ENCODE peak calls at places on chromosomes 5 and 9, in eight cellular contexts. One of them, this sample, is unnamed.

GRCh38 chr5:36820900-36821299 is 55.7 kb upstream of the NIPBL start:
- DNase-seq in endodermal cell: no peak
- DNase-seq in glutamatergic neuron: no peak
- DNase-seq in astrocyte of the cerebellum: no peak
- DNase-seq in lower leg skin: no peak
- DNase-seq in kidney: no peak
- DNase-seq in astrocyte of the spinal cord: no peak
- DNase-seq in HFFc6: no peak
- DNase-seq in this sample: no peak

GRCh38 chr9:134962065-134962997 is 44.6 kb upstream of the FCN1 start:
- DNase-seq in endodermal cell: peak
- DNase-seq in HFFc6: no peak
- DNase-seq in kidney: no peak
- DNase-seq in astrocyte of the cerebellum: no peak
- DNase-seq in lower leg skin: no peak
- DNase-seq in astrocyte of the spinal cord: no peak
- DNase-seq in glutamatergic neuron: no peak
- DNase-seq in this sample: peak

GRCh38 chr5:141846031-141846430 is 32.2 kb downstream of the PCDH1 start:
- DNase-seq in glutamatergic neuron: peak
- DNase-seq in lower leg skin: no peak
- DNase-seq in kidney: peak
- DNase-seq in astrocyte of the cerebellum: no peak
- DNase-seq in astrocyte of the spinal cord: peak
- DNase-seq in endodermal cell: peak
- DNase-seq in HFFc6: peak
- DNase-seq in this sample: no peak

GRCh38 chr9:134629586-134630392 is 11.8 kb upstream of the COL5A1 start:
- DNase-seq in kidney: peak
- DNase-seq in lower leg skin: no peak
- DNase-seq in astrocyte of the cerebellum: no peak
- DNase-seq in glutamatergic neuron: peak
- DNase-seq in HFFc6: no peak
- DNase-seq in endodermal cell: peak
- DNase-seq in astrocyte of the spinal cord: no peak
- DNase-seq in this sample: peak

GRCh38 chr9:116566677-116567488 is 120.2 kb upstream of the TRIM32 start:
- DNase-seq in endodermal cell: no peak
- DNase-seq in glutamatergic neuron: no peak
- DNase-seq in HFFc6: no peak
- DNase-seq in lower leg skin: no peak
- DNase-seq in kidney: no peak
- DNase-seq in astrocyte of the spinal cord: peak
- DNase-seq in astrocyte of the cerebellum: no peak
- DNase-seq in this sample: no peak

GRCh38 chr5:151005187-151005974 is 15.0 kb upstream of the GPX3 start:
- DNase-seq in kidney: no peak
- DNase-seq in glutamatergic neuron: no peak
- DNase-seq in endodermal cell: peak
- DNase-seq in HFFc6: no peak
- DNase-seq in astrocyte of the cerebellum: no peak
- DNase-seq in lower leg skin: peak
- DNase-seq in astrocyte of the spinal cord: no peak
- DNase-seq in this sample: no peak

GRCh38 chr9:124780060-124780756 is 3.3 kb downstream of the OLFML2A start:
- DNase-seq in endodermal cell: peak
- DNase-seq in astrocyte of the spinal cord: no peak
- DNase-seq in kidney: peak
- DNase-seq in astrocyte of the cerebellum: no peak
- DNase-seq in HFFc6: no peak
- DNase-seq in lower leg skin: peak
- DNase-seq in glutamatergic neuron: no peak
- DNase-seq in this sample: peak

GRCh38 chr9:114002986-114003740 is 74.9 kb downstream of the AMBP start:
- DNase-seq in endodermal cell: peak
- DNase-seq in kidney: peak
- DNase-seq in astrocyte of the spinal cord: peak
- DNase-seq in astrocyte of the cerebellum: no peak
- DNase-seq in glutamatergic neuron: no peak
- DNase-seq in HFFc6: no peak
- DNase-seq in lower leg skin: peak
- DNase-seq in this sample: no peak

GRCh38 chr5:120464627-120465280 is 654 bp downstream of the PRR16 start:
- DNase-seq in glutamatergic neuron: peak
- DNase-seq in HFFc6: peak
- DNase-seq in endodermal cell: peak
- DNase-seq in astrocyte of the cerebellum: no peak
- DNase-seq in lower leg skin: peak
- DNase-seq in kidney: peak
- DNase-seq in astrocyte of the spinal cord: peak
- DNase-seq in this sample: no peak

GRCh38 chr9:79686381-79687130 is 114.8 kb downstream of the TLE4 start:
- DNase-seq in HFFc6: peak
- DNase-seq in astrocyte of the cerebellum: peak
- DNase-seq in kidney: no peak
- DNase-seq in lower leg skin: peak
- DNase-seq in endodermal cell: no peak
- DNase-seq in astrocyte of the spinal cord: peak
- DNase-seq in glutamatergic neuron: no peak
- DNase-seq in this sample: no peak

GRCh38 chr5:9324348-9325056 is 221.4 kb downstream of the SEMA5A start:
- DNase-seq in astrocyte of the spinal cord: no peak
- DNase-seq in glutamatergic neuron: no peak
- DNase-seq in lower leg skin: no peak
- DNase-seq in kidney: no peak
- DNase-seq in HFFc6: no peak
- DNase-seq in endodermal cell: no peak
- DNase-seq in astrocyte of the cerebellum: peak
- DNase-seq in this sample: no peak

GRCh38 chr9:684950-685340 is 156.6 kb upstream of the DMRT1 start:
- DNase-seq in glutamatergic neuron: no peak
- DNase-seq in HFFc6: peak
- DNase-seq in astrocyte of the spinal cord: peak
- DNase-seq in kidney: no peak
- DNase-seq in lower leg skin: no peak
- DNase-seq in endodermal cell: no peak
- DNase-seq in astrocyte of the cerebellum: no peak
- DNase-seq in this sample: no peak

GRCh38 chr5:60382761-60383160 is 317.2 kb downstream of the DEPDC1B start:
- DNase-seq in astrocyte of the spinal cord: peak
- DNase-seq in endodermal cell: no peak
- DNase-seq in HFFc6: peak
- DNase-seq in glutamatergic neuron: no peak
- DNase-seq in kidney: no peak
- DNase-seq in lower leg skin: no peak
- DNase-seq in astrocyte of the cerebellum: peak
- DNase-seq in this sample: no peak
- TF ChIP-seq CTCF in astrocyte of the spinal cord: peak
- TF ChIP-seq CTCF in endodermal cell: peak
- TF ChIP-seq CTCF in HFFc6: peak
- TF ChIP-seq CTCF in glutamatergic neuron: no peak
- TF ChIP-seq CTCF in kidney: peak
- TF ChIP-seq CTCF in lower leg skin: no peak
- TF ChIP-seq CTCF in astrocyte of the cerebellum: peak
- TF ChIP-seq CTCF in this sample: peak

GRCh38 chr9:99823392-99824377 is 2.0 kb downstream of the NR4A3 start:
- DNase-seq in endodermal cell: peak
- DNase-seq in HFFc6: peak
- DNase-seq in astrocyte of the spinal cord: peak
- DNase-seq in glutamatergic neuron: peak
- DNase-seq in astrocyte of the cerebellum: no peak
- DNase-seq in lower leg skin: peak
- DNase-seq in kidney: peak
- DNase-seq in this sample: peak

GRCh38 chr9:99826579-99826978 is 4.9 kb downstream of the NR4A3 start:
- DNase-seq in glutamatergic neuron: no peak
- DNase-seq in endodermal cell: no peak
- DNase-seq in kidney: no peak
- DNase-seq in lower leg skin: no peak
- DNase-seq in astrocyte of the cerebellum: no peak
- DNase-seq in astrocyte of the spinal cord: no peak
- DNase-seq in HFFc6: no peak
- DNase-seq in this sample: no peak

GRCh38 chr9:99822596-99823391 is 1.1 kb downstream of the NR4A3 start:
- DNase-seq in endodermal cell: peak
- DNase-seq in kidney: peak
- DNase-seq in astrocyte of the spinal cord: peak
- DNase-seq in lower leg skin: peak
- DNase-seq in glutamatergic neuron: peak
- DNase-seq in astrocyte of the cerebellum: no peak
- DNase-seq in HFFc6: peak
- DNase-seq in this sample: peak

GRCh38 chr9:99825158-99826046 is 3.7 kb downstream of the NR4A3 start:
- DNase-seq in HFFc6: no peak
- DNase-seq in astrocyte of the spinal cord: no peak
- DNase-seq in lower leg skin: no peak
- DNase-seq in kidney: no peak
- DNase-seq in glutamatergic neuron: peak
- DNase-seq in endodermal cell: peak
- DNase-seq in astrocyte of the cerebellum: no peak
- DNase-seq in this sample: no peak

DNA sequence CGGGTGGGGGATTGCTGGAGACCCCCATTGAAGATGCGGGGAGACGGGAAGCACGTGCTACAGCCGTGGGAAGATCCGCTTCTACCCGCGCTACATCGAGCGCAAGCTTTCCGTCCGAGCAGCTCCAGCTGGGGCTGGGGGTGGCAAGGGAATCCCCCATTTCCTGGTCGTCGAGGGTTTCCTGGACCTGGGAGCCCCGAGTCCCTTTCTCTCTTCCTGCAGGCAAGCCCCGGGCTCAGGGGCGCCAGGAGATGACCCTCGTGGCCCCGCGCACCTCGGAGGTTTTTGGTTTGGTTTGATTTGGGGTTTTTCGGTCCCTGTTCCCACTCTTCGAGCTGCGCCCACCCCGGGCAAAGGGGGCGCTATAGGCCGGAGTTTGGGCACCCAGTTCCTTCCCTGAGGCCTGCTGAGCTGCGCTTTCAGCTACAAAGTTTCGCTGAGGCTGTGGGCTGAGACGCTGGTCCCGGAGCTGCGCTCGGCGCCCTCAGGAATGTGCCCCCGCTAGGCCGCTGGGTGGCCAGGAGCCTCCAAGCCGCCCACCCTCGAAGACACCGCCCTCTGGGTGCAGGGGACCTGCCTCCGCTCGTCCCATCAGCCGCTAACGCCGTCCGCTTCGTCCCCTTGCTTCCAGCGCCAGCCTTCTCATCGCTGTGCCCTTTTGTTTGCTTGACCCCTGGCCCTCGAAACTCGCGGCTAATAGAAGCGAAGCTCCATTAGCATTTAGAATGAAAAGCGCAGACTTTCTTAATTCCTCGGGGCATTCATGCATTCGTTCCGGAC is 2.9 kb downstream of the NR4A3 start:
- DNase-seq in endodermal cell: peak
- DNase-seq in astrocyte of the cerebellum: no peak
- DNase-seq in astrocyte of the spinal cord: peak
- DNase-seq in HFFc6: peak
- DNase-seq in glutamatergic neuron: peak
- DNase-seq in kidney: peak
- DNase-seq in lower leg skin: no peak
- DNase-seq in this sample: peak
- TF ChIP-seq CTCF in endodermal cell: peak
- TF ChIP-seq CTCF in astrocyte of the cerebellum: peak
- TF ChIP-seq CTCF in astrocyte of the spinal cord: peak
- TF ChIP-seq CTCF in HFFc6: peak
- TF ChIP-seq CTCF in glutamatergic neuron: peak
- TF ChIP-seq CTCF in kidney: no peak
- TF ChIP-seq CTCF in lower leg skin: no peak
- TF ChIP-seq CTCF in this sample: peak

GRCh38 chr9:133342083-133342406 is 5.9 kb downstream of the MED22 start:
- DNase-seq in kidney: peak
- DNase-seq in endodermal cell: peak
- DNase-seq in astrocyte of the spinal cord: no peak
- DNase-seq in glutamatergic neuron: peak
- DNase-seq in astrocyte of the cerebellum: no peak
- DNase-seq in lower leg skin: no peak
- DNase-seq in HFFc6: no peak
- DNase-seq in this sample: no peak
- TF ChIP-seq CTCF in kidney: no peak
- TF ChIP-seq CTCF in endodermal cell: peak
- TF ChIP-seq CTCF in astrocyte of the spinal cord: peak
- TF ChIP-seq CTCF in glutamatergic neuron: peak
- TF ChIP-seq CTCF in astrocyte of the cerebellum: peak
- TF ChIP-seq CTCF in lower leg skin: no peak
- TF ChIP-seq CTCF in HFFc6: no peak
- TF ChIP-seq CTCF in this sample: peak

DNA sequence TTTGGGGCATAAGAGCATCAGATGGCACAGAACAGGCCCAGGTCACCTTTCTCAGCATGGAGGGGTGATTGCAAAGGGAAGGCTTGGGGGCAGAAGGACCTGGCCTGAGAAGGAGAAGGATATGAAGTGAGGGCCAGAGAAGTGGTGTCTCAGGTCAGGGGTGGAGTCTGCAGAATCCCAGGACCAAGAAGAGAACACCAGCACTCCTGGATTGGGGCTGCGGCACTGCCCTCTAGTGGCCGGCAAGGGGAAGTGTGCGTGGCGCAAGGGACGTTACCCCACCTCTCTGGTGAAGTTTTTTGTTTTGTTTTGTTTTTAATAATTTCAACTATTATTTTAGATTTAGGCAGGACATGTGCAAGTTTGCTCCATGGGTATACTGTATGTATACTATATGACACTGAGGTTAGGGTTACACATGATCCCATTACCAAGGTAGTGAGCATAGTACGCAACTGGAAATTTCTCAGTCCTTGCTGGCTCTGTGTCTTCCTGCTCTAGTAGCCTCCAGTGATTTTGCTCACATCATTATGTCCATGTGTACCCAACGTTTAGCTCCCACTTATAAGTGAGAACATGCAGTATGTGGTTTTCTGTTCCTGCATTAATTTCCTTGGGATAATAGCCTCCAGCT is 1548.6 kb downstream of the EFNA5 start:
- DNase-seq in astrocyte of the cerebellum: no peak
- DNase-seq in astrocyte of the spinal cord: no peak
- DNase-seq in HFFc6: no peak
- DNase-seq in endodermal cell: peak
- DNase-seq in lower leg skin: no peak
- DNase-seq in kidney: no peak
- DNase-seq in glutamatergic neuron: peak
- DNase-seq in this sample: no peak
- TF ChIP-seq CTCF in astrocyte of the cerebellum: peak
- TF ChIP-seq CTCF in astrocyte of the spinal cord: peak
- TF ChIP-seq CTCF in HFFc6: peak
- TF ChIP-seq CTCF in endodermal cell: peak
- TF ChIP-seq CTCF in lower leg skin: no peak
- TF ChIP-seq CTCF in kidney: peak
- TF ChIP-seq CTCF in glutamatergic neuron: peak
- TF ChIP-seq CTCF in this sample: peak

GRCh38 chr5:177509991-177510566 is 453 bp upstream of the DOK3 start:
- DNase-seq in astrocyte of the cerebellum: no peak
- DNase-seq in lower leg skin: no peak
- DNase-seq in kidney: no peak
- DNase-seq in astrocyte of the spinal cord: no peak
- DNase-seq in glutamatergic neuron: no peak
- DNase-seq in HFFc6: no peak
- DNase-seq in endodermal cell: no peak
- DNase-seq in this sample: no peak
- TF ChIP-seq CTCF in astrocyte of the cerebellum: no peak
- TF ChIP-seq CTCF in lower leg skin: no peak
- TF ChIP-seq CTCF in kidney: no peak
- TF ChIP-seq CTCF in astrocyte of the spinal cord: no peak
- TF ChIP-seq CTCF in glutamatergic neuron: no peak
- TF ChIP-seq CTCF in HFFc6: no peak
- TF ChIP-seq CTCF in endodermal cell: no peak
- TF ChIP-seq CTCF in this sample: no peak

GRCh38 chr5:168020522-168021294 is 270.7 kb upstream of the WWC1 start:
- DNase-seq in astrocyte of the cerebellum: no peak
- DNase-seq in kidney: no peak
- DNase-seq in endodermal cell: no peak
- DNase-seq in astrocyte of the spinal cord: peak
- DNase-seq in lower leg skin: no peak
- DNase-seq in glutamatergic neuron: no peak
- DNase-seq in HFFc6: peak
- DNase-seq in this sample: no peak
- TF ChIP-seq CTCF in astrocyte of the cerebellum: peak
- TF ChIP-seq CTCF in kidney: peak
- TF ChIP-seq CTCF in endodermal cell: peak
- TF ChIP-seq CTCF in astrocyte of the spinal cord: peak
- TF ChIP-seq CTCF in lower leg skin: no peak
- TF ChIP-seq CTCF in glutamatergic neuron: no peak
- TF ChIP-seq CTCF in HFFc6: peak
- TF ChIP-seq CTCF in this sample: peak

This sample was measured in type B pancreatic cell.